ENCODE peak calls at places on chromosomes 2 and 18, in ten cellular contexts. D is GM04504; Q is NCI-H1436; W is GF-D8; X is dorsolateral prefrontal cortex; C is CD8-positive, alpha-beta T cell; L is cardiac muscle cell; Y is D341Med; A is stimulated activated CD4-positive, alpha-beta T cell treated with anti-CD3 and anti-CD28 coated beads, Interleukin-1b, Interleukin-23, amount 100 ng/mL, for 24 hours; F is GM12865. T is an unnamed sample.

GRCh38 chr18:78101091-78101490 is 851.4 kb downstream of the GALR1 start:
- DNase-seq in D (no peak), Q (no peak), W (no peak), X (no peak), C (no peak), L (no peak), Y (no peak), A (no peak), F (no peak), T (no peak)

GRCh38 chr18:47323158-47323557 is 71.7 kb upstream of the SKOR2 start:
- DNase-seq in D (no peak), Q (no peak), W (no peak), X (no peak), C (no peak), L (no peak), Y (no peak), A (no peak), F (no peak), T (peak)

GRCh38 chr2:175063741-175064140 is 58.6 kb upstream of the CHN1 start:
- DNase-seq in D (no peak), Q (no peak), W (no peak), X (no peak), C (no peak), L (no peak), Y (no peak), A (no peak), F (no peak), T (no peak)

GRCh38 chr2:10599921-10600320 is 89.9 kb downstream of the NOL10 start:
- DNase-seq in D (no peak), Q (no peak), W (no peak), X (no peak), C (no peak), L (no peak), Y (no peak), A (no peak), F (no peak), T (no peak)

GRCh38 chr2:43196773-43197567 is 29.4 kb downstream of the ZFP36L2 start:
- DNase-seq in D (no peak), Q (no peak), W (no peak), X (no peak), C (no peak), L (no peak), Y (no peak), A (no peak), F (no peak), T (no peak)

GRCh38 chr18:28267878-28268625 is 91.1 kb upstream of the CDH2 start:
- DNase-seq in D (peak), Q (no peak), W (no peak), X (no peak), C (no peak), L (peak), Y (no peak), A (no peak), F (no peak), T (no peak)

GRCh38 chr2:38515155-38516074 is 87.3 kb downstream of the HNRNPLL start:
- DNase-seq in D (no peak), Q (no peak), W (no peak), X (peak), C (no peak), L (peak), Y (no peak), A (no peak), F (no peak), T (no peak)

GRCh38 chr18:10140928-10141327 is 227.1 kb downstream of the VAPA start:
- DNase-seq in D (peak), Q (no peak), W (no peak), X (no peak), C (no peak), L (peak), Y (no peak), A (no peak), F (no peak), T (no peak)